ENCODE peak calls at places on chromosomes 5 and 9, in six cellular contexts. One of them, this sample, is unnamed. For H3K9me3 and H3K4me1, the result is how much of the 10 kb centered on the place peaks cover.

GRCh38 chr5:155089649-155090048 is 76.1 kb downstream of the KIF4B start:
- DNase-seq in endodermal cell: no peak
- DNase-seq in body of pancreas: no peak
- DNase-seq in vagina: no peak
- DNase-seq in left ventricle myocardium inferior: no peak
- DNase-seq in HCT116: no peak
- DNase-seq in this sample: no peak

GRCh38 chr9:134210908-134211810 is 46.8 kb upstream of the RNU6ATAC start:
- DNase-seq in left ventricle myocardium inferior: peak
- DNase-seq in body of pancreas: peak
- DNase-seq in endodermal cell: no peak
- DNase-seq in vagina: no peak
- DNase-seq in HCT116: no peak
- DNase-seq in this sample: no peak

GRCh38 chr9:135081264-135081660 is 6.2 kb upstream of the OLFM1 start:
- DNase-seq in vagina: no peak
- DNase-seq in HCT116: no peak
- DNase-seq in endodermal cell: no peak
- DNase-seq in body of pancreas: no peak
- DNase-seq in left ventricle myocardium inferior: no peak
- DNase-seq in this sample: no peak

GRCh38 chr9:5008206-5008605 is 23.1 kb downstream of the JAK2 start:
- DNase-seq in HCT116: no peak
- DNase-seq in endodermal cell: no peak
- DNase-seq in left ventricle myocardium inferior: no peak
- DNase-seq in body of pancreas: no peak
- DNase-seq in vagina: no peak
- DNase-seq in this sample: no peak

GRCh38 chr9:4639420-4639819 is 22.7 kb upstream of the PLPP6 start:
- DNase-seq in vagina: no peak
- DNase-seq in left ventricle myocardium inferior: no peak
- DNase-seq in body of pancreas: no peak
- DNase-seq in endodermal cell: no peak
- DNase-seq in HCT116: no peak
- DNase-seq in this sample: no peak

GRCh38 chr9:130887494-130888144 is 9.0 kb downstream of the QRFP start:
- DNase-seq in left ventricle myocardium inferior: no peak
- DNase-seq in HCT116: no peak
- DNase-seq in vagina: no peak
- DNase-seq in endodermal cell: no peak
- DNase-seq in body of pancreas: no peak
- DNase-seq in this sample: no peak

GRCh38 chr9:126666155-126666803 is 52.6 kb downstream of the LMX1B start:
- DNase-seq in left ventricle myocardium inferior: no peak
- DNase-seq in body of pancreas: no peak
- DNase-seq in HCT116: no peak
- DNase-seq in vagina: no peak
- DNase-seq in endodermal cell: no peak
- DNase-seq in this sample: no peak

GRCh38 chr9:87077986-87078385 is 130.7 kb upstream of the GAS1 start:
- DNase-seq in vagina: no peak
- DNase-seq in body of pancreas: no peak
- DNase-seq in HCT116: no peak
- DNase-seq in left ventricle myocardium inferior: no peak
- DNase-seq in endodermal cell: no peak
- DNase-seq in this sample: no peak

GRCh38 chr5:157956271-157956885 is 97.4 kb upstream of the CLINT1 start:
- DNase-seq in vagina: no peak
- DNase-seq in body of pancreas: no peak
- DNase-seq in left ventricle myocardium inferior: no peak
- DNase-seq in endodermal cell: no peak
- DNase-seq in HCT116: no peak
- DNase-seq in this sample: no peak

GRCh38 chr9:34612788-34613390 is 992 bp upstream of the RPP25L start:
- DNase-seq in endodermal cell: peak
- DNase-seq in body of pancreas: peak
- DNase-seq in vagina: no peak
- DNase-seq in HCT116: peak
- DNase-seq in left ventricle myocardium inferior: peak
- DNase-seq in this sample: no peak

GRCh38 chr5:80782626-80783025 is 127.8 kb upstream of the DHFR start:
- DNase-seq in body of pancreas: no peak
- DNase-seq in left ventricle myocardium inferior: no peak
- DNase-seq in endodermal cell: no peak
- DNase-seq in HCT116: no peak
- DNase-seq in vagina: no peak
- DNase-seq in this sample: no peak

GRCh38 chr9:131299346-131299745 is 9.8 kb downstream of the PLPP7 start:
- DNase-seq in HCT116: no peak
- DNase-seq in endodermal cell: no peak
- DNase-seq in left ventricle myocardium inferior: no peak
- DNase-seq in body of pancreas: no peak
- DNase-seq in vagina: no peak
- DNase-seq in this sample: no peak

GRCh38 chr5:136020383-136021015 is 8.3 kb upstream of the TGFBI start:
- DNase-seq in HCT116: peak
- DNase-seq in endodermal cell: peak
- DNase-seq in body of pancreas: peak
- DNase-seq in left ventricle myocardium inferior: no peak
- DNase-seq in vagina: no peak
- DNase-seq in this sample: no peak

GRCh38 chr5:100502684-100503083 is 32.5 kb upstream of the FAM174A start:
- DNase-seq in vagina: no peak
- DNase-seq in endodermal cell: no peak
- DNase-seq in HCT116: no peak
- DNase-seq in left ventricle myocardium inferior: no peak
- DNase-seq in body of pancreas: no peak
- DNase-seq in this sample: no peak

GRCh38 chr5:55856511-55857246 is 5.5 kb downstream of the IL31RA start:
- DNase-seq in left ventricle myocardium inferior: no peak
- DNase-seq in vagina: no peak
- DNase-seq in HCT116: no peak
- DNase-seq in endodermal cell: no peak
- DNase-seq in body of pancreas: no peak
- DNase-seq in this sample: no peak

GRCh38 chr5:33361781-33362180 is 79.0 kb upstream of the TARS1 start:
- DNase-seq in vagina: no peak
- DNase-seq in left ventricle myocardium inferior: no peak
- DNase-seq in body of pancreas: no peak
- DNase-seq in endodermal cell: no peak
- DNase-seq in HCT116: no peak
- DNase-seq in this sample: no peak

GRCh38 chr9:111038336-111039202 is at the start of gene LPAR1:
- DNase-seq in left ventricle myocardium inferior: peak
- DNase-seq in endodermal cell: peak
- DNase-seq in HCT116: peak
- DNase-seq in body of pancreas: peak
- DNase-seq in vagina: no peak
- DNase-seq in this sample: no peak

GRCh38 chr5:151659001-151659754 is 27.5 kb downstream of the SPARC start:
- DNase-seq in endodermal cell: peak
- DNase-seq in HCT116: peak
- DNase-seq in left ventricle myocardium inferior: peak
- DNase-seq in vagina: no peak
- DNase-seq in body of pancreas: peak
- DNase-seq in this sample: peak

GRCh38 chr9:115883467-115884329 is 269.9 kb upstream of the PAPPA start:
- DNase-seq in left ventricle myocardium inferior: no peak
- DNase-seq in body of pancreas: peak
- DNase-seq in HCT116: peak
- DNase-seq in vagina: no peak
- DNase-seq in endodermal cell: peak
- DNase-seq in this sample: peak

GRCh38 chr5:147558131-147558730 is 48.4 kb upstream of the DPYSL3 start:
- DNase-seq in left ventricle myocardium inferior: no peak
- DNase-seq in body of pancreas: no peak
- DNase-seq in endodermal cell: no peak
- DNase-seq in HCT116: no peak
- DNase-seq in vagina: no peak
- DNase-seq in this sample: no peak

GRCh38 chr9:89022902-89023301 is 31.6 kb downstream of the S1PR3 start:
- DNase-seq in body of pancreas: no peak
- DNase-seq in HCT116: no peak
- DNase-seq in endodermal cell: no peak
- DNase-seq in left ventricle myocardium inferior: no peak
- DNase-seq in vagina: no peak
- DNase-seq in this sample: no peak

GRCh38 chr9:130857864-130858730 is 23.0 kb downstream of the ABL1 start:
- DNase-seq in body of pancreas: peak
- DNase-seq in HCT116: no peak
- DNase-seq in vagina: no peak
- DNase-seq in left ventricle myocardium inferior: peak
- DNase-seq in endodermal cell: no peak
- DNase-seq in this sample: no peak

GRCh38 chr9:131046093-131046380 is 37.1 kb downstream of the LAMC3 start:
- DNase-seq in left ventricle myocardium inferior: no peak
- DNase-seq in HCT116: no peak
- DNase-seq in endodermal cell: no peak
- DNase-seq in body of pancreas: no peak
- DNase-seq in vagina: no peak
- DNase-seq in this sample: no peak

GRCh38 chr5:9895305-9895650 is 265.1 kb upstream of the TAS2R1 start:
- DNase-seq in endodermal cell: peak
- DNase-seq in HCT116: no peak
- DNase-seq in left ventricle myocardium inferior: no peak
- DNase-seq in body of pancreas: no peak
- DNase-seq in vagina: no peak
- DNase-seq in this sample: no peak

GRCh38 chr9:89714316-89714715 is 109.5 kb downstream of the GADD45G start:
- DNase-seq in endodermal cell: no peak
- DNase-seq in body of pancreas: peak
- DNase-seq in HCT116: no peak
- DNase-seq in vagina: no peak
- DNase-seq in left ventricle myocardium inferior: no peak
- DNase-seq in this sample: no peak

GRCh38 chr9:115289757-115290208 is 171.8 kb upstream of the TNC start:
- DNase-seq in body of pancreas: no peak
- DNase-seq in endodermal cell: no peak
- DNase-seq in vagina: no peak
- DNase-seq in HCT116: no peak
- DNase-seq in left ventricle myocardium inferior: no peak
- DNase-seq in this sample: no peak

GRCh38 chr5:143874312-143874711 is 62.4 kb downstream of the HMHB1 start:
- DNase-seq in vagina: no peak
- DNase-seq in left ventricle myocardium inferior: no peak
- DNase-seq in endodermal cell: no peak
- DNase-seq in HCT116: no peak
- DNase-seq in body of pancreas: no peak
- DNase-seq in this sample: no peak

GRCh38 chr5:136174021-136174659 is 18.8 kb downstream of the SMIM32 start:
- DNase-seq in left ventricle myocardium inferior: no peak
- DNase-seq in body of pancreas: peak
- DNase-seq in endodermal cell: no peak
- DNase-seq in vagina: no peak
- DNase-seq in HCT116: peak
- DNase-seq in this sample: peak

GRCh38 chr5:79386679-79387078 is 127.3 kb downstream of the HOMER1 start:
- DNase-seq in endodermal cell: no peak
- DNase-seq in left ventricle myocardium inferior: no peak
- DNase-seq in HCT116: no peak
- DNase-seq in body of pancreas: no peak
- DNase-seq in vagina: no peak
- DNase-seq in this sample: no peak

GRCh38 chr9:109320338-109320733 is 523 bp downstream of the EPB41L4B start:
- DNase-seq in endodermal cell: no peak
- DNase-seq in body of pancreas: no peak
- DNase-seq in left ventricle myocardium inferior: no peak
- DNase-seq in vagina: no peak
- DNase-seq in HCT116: no peak
- DNase-seq in this sample: no peak

GRCh38 chr9:29126783-29127182 is 1553.5 kb upstream of the C9orf72 start:
- DNase-seq in HCT116: no peak
- DNase-seq in body of pancreas: no peak
- DNase-seq in vagina: no peak
- DNase-seq in left ventricle myocardium inferior: no peak
- DNase-seq in endodermal cell: no peak
- DNase-seq in this sample: no peak
- H3K9me3 ChIP-seq in HCT116: under half
- H3K9me3 ChIP-seq in body of pancreas: under half
- H3K9me3 ChIP-seq in vagina: under half
- H3K9me3 ChIP-seq in left ventricle myocardium inferior: half or more
- H3K9me3 ChIP-seq in endodermal cell: under half
- H3K9me3 ChIP-seq in this sample: under half

GRCh38 chr9:79512251-79512650 is 59.5 kb upstream of the TLE4 start:
- DNase-seq in HCT116: no peak
- DNase-seq in vagina: no peak
- DNase-seq in left ventricle myocardium inferior: no peak
- DNase-seq in body of pancreas: no peak
- DNase-seq in endodermal cell: no peak
- DNase-seq in this sample: no peak
- H3K4me1 ChIP-seq in HCT116: under half
- H3K4me1 ChIP-seq in vagina: under half
- H3K4me1 ChIP-seq in left ventricle myocardium inferior: under half
- H3K4me1 ChIP-seq in body of pancreas: under half
- H3K4me1 ChIP-seq in endodermal cell: under half
- H3K4me1 ChIP-seq in this sample: under half

GRCh38 chr9:40909821-40910220 is 218.7 kb downstream of the FOXD4L6 start:
- DNase-seq in body of pancreas: no peak
- DNase-seq in HCT116: no peak
- DNase-seq in endodermal cell: no peak
- DNase-seq in vagina: peak
- DNase-seq in left ventricle myocardium inferior: no peak
- DNase-seq in this sample: no peak
- H3K9me3 ChIP-seq in body of pancreas: under half
- H3K9me3 ChIP-seq in HCT116: under half
- H3K9me3 ChIP-seq in endodermal cell: half or more
- H3K9me3 ChIP-seq in vagina: half or more
- H3K9me3 ChIP-seq in left ventricle myocardium inferior: half or more
- H3K9me3 ChIP-seq in this sample: under half

GRCh38 chr5:150452914-150453313 is 3.4 kb upstream of the RPS14 start:
- DNase-seq in left ventricle myocardium inferior: no peak
- DNase-seq in body of pancreas: no peak
- DNase-seq in vagina: no peak
- DNase-seq in HCT116: no peak
- DNase-seq in endodermal cell: no peak
- DNase-seq in this sample: no peak

GRCh38 chr5:150457562-150458240 is 8.2 kb upstream of the RPS14 start:
- DNase-seq in HCT116: no peak
- DNase-seq in left ventricle myocardium inferior: no peak
- DNase-seq in body of pancreas: no peak
- DNase-seq in vagina: no peak
- DNase-seq in endodermal cell: no peak
- DNase-seq in this sample: no peak

GRCh38 chr5:150451594-150451993 is 2.1 kb upstream of the RPS14 start:
- DNase-seq in HCT116: no peak
- DNase-seq in body of pancreas: no peak
- DNase-seq in endodermal cell: no peak
- DNase-seq in left ventricle myocardium inferior: no peak
- DNase-seq in vagina: no peak
- DNase-seq in this sample: no peak

GRCh38 chr5:150457112-150457511 is 7.6 kb upstream of the RPS14 start:
- DNase-seq in vagina: no peak
- DNase-seq in HCT116: no peak
- DNase-seq in body of pancreas: no peak
- DNase-seq in left ventricle myocardium inferior: no peak
- DNase-seq in endodermal cell: peak
- DNase-seq in this sample: no peak

GRCh38 chr5:150454492-150455229 is 5.1 kb upstream of the RPS14 start:
- DNase-seq in left ventricle myocardium inferior: no peak
- DNase-seq in HCT116: no peak
- DNase-seq in vagina: no peak
- DNase-seq in endodermal cell: no peak
- DNase-seq in body of pancreas: no peak
- DNase-seq in this sample: no peak
- H3K4me1 ChIP-seq in left ventricle myocardium inferior: under half
- H3K4me1 ChIP-seq in HCT116: under half
- H3K4me1 ChIP-seq in vagina: under half
- H3K4me1 ChIP-seq in endodermal cell: under half
- H3K4me1 ChIP-seq in body of pancreas: under half
- H3K4me1 ChIP-seq in this sample: under half